ENCODE peak calls at places on chromosome 20, in six cellular contexts. R is naive thymus-derived CD4-positive, alpha-beta T cell; C is ovary; V is H1; O is Panc1; Q is prostate gland. X is an unnamed sample. For H3K4me1, the result is how much of the 10 kb centered on the place peaks cover.

GRCh38 chr20:13158339-13158738 is 62.7 kb upstream of the ISM1 start:
- DNase-seq in R (no peak), C (no peak), V (no peak), O (no peak), Q (peak), X (peak)

GRCh38 chr20:58988565-58988882 is 7.5 kb downstream of the NELFCD start:
- DNase-seq in R (no peak), C (peak), V (no peak), O (no peak), Q (no peak), X (no peak)

GRCh38 chr20:5675103-5676091 is 74.8 kb upstream of the SHLD1 start:
- DNase-seq in R (no peak), C (no peak), V (no peak), O (no peak), Q (no peak), X (no peak)

GRCh38 chr20:58891686-58892125 is 39.2 kb downstream of the GNAS start:
- DNase-seq in R (no peak), C (peak), V (no peak), O (no peak), Q (no peak), X (no peak)

GRCh38 chr20:1894951-1895673 is at the start of gene SIRPA:
- DNase-seq in R (no peak), C (peak), V (peak), O (no peak), Q (peak), X (peak)

GRCh38 chr20:12970372-12970821 is 38.4 kb upstream of the SPTLC3 start:
- DNase-seq in R (no peak), C (peak), V (no peak), O (peak), Q (no peak), X (peak)

GRCh38 chr20:60210779-60211617 is 252.8 kb downstream of the CDH26 start:
- DNase-seq in R (no peak), C (peak), V (peak), O (peak), Q (peak), X (peak)

GRCh38 chr20:44646641-44647274 is 4.7 kb downstream of the ADA start:
- DNase-seq in R (no peak), C (no peak), V (no peak), O (no peak), Q (no peak), X (no peak)

GRCh38 chr20:24318569-24319352 is 150.7 kb upstream of the SYNDIG1 start:
- DNase-seq in R (no peak), C (no peak), V (no peak), O (no peak), Q (no peak), X (no peak)

GRCh38 chr20:17369506-17369905 is 142.7 kb downstream of the PCSK2 start:
- DNase-seq in R (no peak), C (no peak), V (no peak), O (no peak), Q (no peak), X (no peak)

GRCh38 chr20:36888880-36889516 is 13.1 kb downstream of the TLDC2 start:
- DNase-seq in R (no peak), C (no peak), V (no peak), O (no peak), Q (no peak), X (no peak)

GRCh38 chr20:52724586-52724985 is 247.6 kb upstream of the TSHZ2 start:
- DNase-seq in R (no peak), C (no peak), V (no peak), O (no peak), Q (peak), X (no peak)

GRCh38 chr20:1001981-1002681 is at the start of gene RSPO4:
- DNase-seq in R (no peak), C (no peak), V (peak), O (no peak), Q (no peak), X (no peak)

GRCh38 chr20:768426-768978 is at the start of gene SLC52A3:
- DNase-seq in R (no peak), C (no peak), V (peak), O (no peak), Q (peak), X (peak)

GRCh38 chr20:20184149-20184548 is 131.8 kb downstream of the CFAP61 start:
- DNase-seq in R (no peak), C (no peak), V (no peak), O (no peak), Q (no peak), X (no peak)

GRCh38 chr20:60589624-60590023 is 631.4 kb downstream of the CDH26 start:
- DNase-seq in R (no peak), C (no peak), V (no peak), O (no peak), Q (no peak), X (no peak)

GRCh38 chr20:5918856-5919633 is 31.3 kb downstream of the TRMT6 start:
- DNase-seq in R (no peak), C (no peak), V (no peak), O (peak), Q (no peak), X (no peak)

GRCh38 chr20:61353996-61354390 is 101.9 kb downstream of the CDH4 start:
- DNase-seq in R (no peak), C (no peak), V (no peak), O (no peak), Q (no peak), X (no peak)

GRCh38 chr20:1805816-1806215 is 89.4 kb upstream of the SIRPA start:
- DNase-seq in R (no peak), C (no peak), V (no peak), O (no peak), Q (no peak), X (no peak)

DNA sequence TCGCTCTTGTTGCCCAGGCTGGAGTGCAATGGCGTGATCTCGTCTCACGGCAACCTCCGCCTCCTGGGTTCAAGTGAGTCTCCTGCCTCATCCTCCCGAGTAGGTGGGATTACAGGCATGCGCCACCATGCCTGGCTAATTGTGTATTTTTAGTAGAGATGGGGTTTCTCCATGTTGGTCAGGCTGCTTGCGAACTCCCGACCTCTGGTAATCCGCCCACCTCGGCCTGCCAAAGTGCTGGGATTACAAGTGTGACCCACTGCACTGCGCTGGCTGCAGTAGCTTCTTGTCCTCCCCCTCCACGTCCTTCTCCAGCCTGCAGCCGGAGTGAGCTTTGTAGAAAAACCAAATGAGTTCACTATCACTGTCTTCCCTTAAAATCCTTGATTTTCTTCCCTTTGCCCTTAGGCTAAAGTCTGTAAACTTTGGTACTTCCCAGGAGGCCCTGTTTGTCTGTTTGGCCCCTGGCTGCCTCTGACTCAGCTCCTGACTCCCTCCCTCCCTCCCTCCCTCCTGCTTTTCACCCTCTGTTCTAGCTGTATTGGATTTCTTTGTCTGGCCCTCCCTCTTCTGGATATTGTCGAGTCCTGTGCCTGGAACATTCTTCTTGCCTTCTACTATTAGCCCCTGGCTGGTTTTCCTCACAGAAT is 12.9 kb downstream of the PARD6B start:
- DNase-seq in R (no peak), C (peak), V (peak), O (no peak), Q (peak), X (peak)
- H3K4me1 ChIP-seq in R (under half), C (under half), V (under half), O (half or more), Q (under half), X (under half)

GRCh38 chr20:35260426-35260825 is 17.5 kb downstream of the MMP24OS start:
- DNase-seq in R (no peak), C (no peak), V (no peak), O (no peak), Q (no peak), X (no peak)
- H3K4me1 ChIP-seq in R (under half), C (under half), V (under half), O (under half), Q (under half), X (under half)

GRCh38 chr20:57319584-57319983 is 10.0 kb upstream of the SPO11 start:
- DNase-seq in R (no peak), C (no peak), V (no peak), O (no peak), Q (no peak), X (no peak)

GRCh38 chr20:57322476-57322875 is 7.1 kb upstream of the SPO11 start:
- DNase-seq in R (no peak), C (no peak), V (no peak), O (no peak), Q (no peak), X (no peak)

GRCh38 chr20:57321142-57321541 is 8.5 kb upstream of the SPO11 start:
- DNase-seq in R (no peak), C (no peak), V (no peak), O (no peak), Q (no peak), X (no peak)

GRCh38 chr20:57317789-57318371 is 11.7 kb upstream of the SPO11 start:
- DNase-seq in R (no peak), C (no peak), V (no peak), O (no peak), Q (no peak), X (no peak)

DNA sequence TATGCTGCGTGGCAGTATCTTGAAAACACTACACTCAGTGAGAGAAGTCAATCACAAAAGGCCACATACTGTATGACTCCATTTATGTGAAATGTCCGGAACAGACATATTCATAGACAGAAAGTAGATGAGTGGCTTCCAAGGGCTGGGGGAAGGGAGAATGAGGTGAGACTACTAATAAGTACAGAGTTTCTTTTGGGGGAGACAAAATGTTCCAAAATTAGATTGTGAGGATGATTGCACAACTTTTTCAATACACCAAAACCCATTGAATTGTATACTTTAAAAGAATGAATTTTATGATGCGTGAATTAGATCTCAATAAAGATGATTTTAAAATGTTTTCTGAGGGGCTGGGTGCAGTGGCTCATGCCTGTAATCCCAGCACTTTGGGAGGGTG is 9.2 kb upstream of the SPO11 start:
- DNase-seq in R (no peak), C (no peak), V (no peak), O (no peak), Q (no peak), X (no peak)
- H3K4me1 ChIP-seq in R (under half), C (under half), V (under half), O (under half), Q (under half), X (under half)

DNA sequence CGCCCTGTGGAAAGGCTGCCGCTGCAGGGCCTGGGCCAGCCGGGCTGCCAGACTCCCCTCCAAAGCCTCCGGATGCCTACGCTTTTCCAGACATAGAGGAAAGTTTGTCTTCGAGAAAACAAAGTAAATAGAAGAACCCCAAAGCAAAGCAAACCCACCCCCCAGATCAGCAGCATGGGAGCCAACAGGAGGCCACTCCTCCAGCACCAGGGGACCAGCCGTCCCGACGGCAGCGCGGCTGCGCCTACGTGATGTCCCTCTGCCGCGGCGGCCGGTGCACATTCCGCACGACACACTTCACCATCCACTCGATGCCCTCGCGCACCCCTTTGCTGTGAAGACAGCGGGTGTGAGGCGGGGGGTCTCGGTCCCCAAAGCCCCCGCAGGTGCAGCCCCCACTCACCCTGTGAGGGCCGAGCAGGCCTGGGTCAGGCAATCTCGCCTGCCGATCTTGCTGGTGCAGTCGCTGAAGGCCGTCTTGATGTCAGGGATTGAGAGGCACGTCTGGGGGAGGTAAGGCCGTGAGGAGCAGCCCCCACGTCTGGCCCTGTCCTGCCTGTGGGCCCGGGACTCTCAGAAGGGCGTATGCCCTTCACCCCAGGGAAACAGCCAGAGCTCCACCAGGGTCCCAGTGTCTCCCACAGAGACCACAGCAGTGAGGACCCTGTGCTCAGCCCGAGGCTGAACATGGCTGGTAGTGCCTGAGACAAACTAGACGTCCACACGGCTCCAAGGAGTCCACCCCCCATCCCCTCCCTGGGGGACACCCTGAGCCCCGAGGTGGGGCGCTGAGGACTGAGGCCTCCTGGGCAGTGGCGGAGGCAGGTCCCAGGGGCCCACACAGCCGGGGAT is 4.0 kb downstream of the TNFRSF6B start:
- DNase-seq in R (no peak), C (peak), V (no peak), O (no peak), Q (no peak), X (no peak)
- H3K4me1 ChIP-seq in R (under half), C (under half), V (under half), O (half or more), Q (under half), X (under half)

GRCh38 chr20:50521221-50521642 is 11.0 kb downstream of the PTPN1 start:
- DNase-seq in R (no peak), C (no peak), V (no peak), O (no peak), Q (no peak), X (no peak)
- H3K4me1 ChIP-seq in R (half or more), C (under half), V (under half), O (under half), Q (under half), X (under half)

GRCh38 chr20:53739799-53740785 is 146.5 kb upstream of the ZNF217 start:
- DNase-seq in R (no peak), C (no peak), V (no peak), O (peak), Q (no peak), X (no peak)

GRCh38 chr20:53738945-53739798 is 145.5 kb upstream of the ZNF217 start:
- DNase-seq in R (no peak), C (no peak), V (no peak), O (peak), Q (no peak), X (no peak)

GRCh38 chr20:53736757-53737403 is 143.2 kb upstream of the ZNF217 start:
- DNase-seq in R (no peak), C (no peak), V (no peak), O (peak), Q (no peak), X (no peak)

GRCh38 chr20:53737404-53738038 is 143.9 kb upstream of the ZNF217 start:
- DNase-seq in R (no peak), C (no peak), V (no peak), O (no peak), Q (no peak), X (no peak)

GRCh38 chr20:53738039-53738944 is 144.7 kb upstream of the ZNF217 start:
- DNase-seq in R (no peak), C (peak), V (no peak), O (peak), Q (peak), X (peak)
- H3K4me1 ChIP-seq in R (under half), C (under half), V (under half), O (half or more), Q (under half), X (under half)

DNA sequence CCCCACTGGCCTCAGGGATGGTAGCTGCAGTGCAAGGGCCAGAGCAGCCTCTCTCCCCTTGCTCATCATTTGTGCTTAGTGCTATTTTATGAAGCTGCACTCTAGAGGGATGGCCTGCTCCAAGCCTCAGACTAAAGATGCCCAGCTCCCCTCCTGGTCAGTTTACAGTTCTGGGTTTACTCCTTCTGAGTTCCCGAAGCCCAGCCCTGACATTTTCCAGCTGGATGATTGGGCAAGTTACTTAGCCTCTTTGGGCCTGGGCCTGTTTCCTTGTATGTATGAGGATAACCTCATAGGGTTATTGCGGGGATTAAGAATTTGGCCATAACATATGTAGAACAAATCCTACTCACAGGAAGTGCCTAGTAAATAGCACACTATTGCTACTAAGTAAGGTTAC is 31.8 kb upstream of the EMILIN3 start:
- DNase-seq in R (no peak), C (peak), V (no peak), O (no peak), Q (no peak), X (no peak)
- H3K4me1 ChIP-seq in R (under half), C (under half), V (under half), O (under half), Q (under half), X (under half)

GRCh38 chr20:10216146-10216741 is 2.4 kb upstream of the SNAP25 start:
- DNase-seq in R (no peak), C (no peak), V (no peak), O (no peak), Q (no peak), X (no peak)

GRCh38 chr20:10218536-10219451 is at the start of gene SNAP25:
- DNase-seq in R (peak), C (peak), V (peak), O (peak), Q (peak), X (peak)

GRCh38 chr20:10219452-10219791 is 792 bp downstream of the SNAP25 start:
- DNase-seq in R (peak), C (peak), V (peak), O (no peak), Q (peak), X (peak)

GRCh38 chr20:10219993-10220750 is 1.5 kb downstream of the SNAP25 start:
- DNase-seq in R (no peak), C (no peak), V (no peak), O (no peak), Q (no peak), X (no peak)

DNA sequence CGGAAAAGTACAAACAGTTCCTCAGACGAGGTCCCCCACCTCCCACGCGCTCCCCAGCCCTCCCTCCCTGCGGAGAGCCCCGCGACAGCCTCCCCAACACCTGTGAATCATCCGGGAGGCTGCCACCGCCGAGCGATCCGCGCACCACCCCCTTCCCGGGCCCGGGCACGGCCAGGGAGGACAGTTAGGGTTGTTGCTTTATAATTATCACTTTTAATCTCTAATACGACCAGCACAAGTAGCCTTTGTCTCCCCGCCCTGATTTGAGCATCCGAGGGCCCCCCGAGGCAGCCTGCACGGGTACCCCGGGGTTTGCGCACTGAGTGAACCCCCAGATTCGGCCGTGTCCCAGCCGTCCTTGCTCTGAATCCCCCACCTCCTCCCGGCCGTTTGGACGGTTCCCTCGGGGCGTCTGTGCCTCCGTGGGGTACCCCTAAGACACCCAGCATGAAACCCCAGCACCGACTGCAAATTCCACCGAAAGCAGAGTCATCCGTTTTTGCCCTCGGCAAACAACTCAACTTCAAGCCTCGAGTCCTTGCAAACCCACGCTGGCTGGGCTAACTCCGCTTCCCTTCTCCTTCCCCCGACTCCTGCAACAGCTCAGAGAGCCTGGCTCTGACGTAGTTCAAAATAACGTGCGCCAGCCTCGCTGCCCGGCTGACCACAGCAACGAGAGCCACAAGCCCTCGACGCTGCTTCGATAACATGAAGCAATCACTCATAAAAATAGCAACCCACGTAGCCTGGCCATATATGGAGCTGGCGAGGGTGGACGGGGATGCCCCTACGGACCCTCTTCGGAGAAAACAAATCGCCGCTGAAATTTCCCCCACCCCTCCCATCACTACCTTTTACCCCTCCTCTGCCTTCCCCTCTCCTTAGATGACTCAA is 866 bp upstream of the SNAP25 start:
- DNase-seq in R (no peak), C (peak), V (peak), O (peak), Q (peak), X (peak)
- H3K4me1 ChIP-seq in R (under half), C (under half), V (under half), O (under half), Q (under half), X (under half)

GRCh38 chr20:57400262-57400701 is 9.1 kb downstream of the RBM38 start:
- DNase-seq in R (no peak), C (no peak), V (no peak), O (no peak), Q (no peak), X (no peak)
- H3K4me1 ChIP-seq in R (half or more), C (under half), V (under half), O (under half), Q (under half), X (half or more)

X was measured in testis.